ENCODE peak calls at places on chromosome 22, in five cellular contexts. One of them, this sample, is unnamed.

GRCh38 chr22:17581631-17582030 is 18.3 kb downstream of the SLC25A18 start:
- DNase-seq in activated CD4-positive, alpha-beta T cell treated with anti-CD3 and anti-CD28 coated beads, Interleukin-2, amount 50 U/mL, for 24 hours: no peak
- DNase-seq in A549: no peak
- DNase-seq in MM.1S: no peak
- DNase-seq in NCI-H446 treated with DMSO at 0.1 percent for 48 hours: no peak
- DNase-seq in this sample: no peak

GRCh38 chr22:49937758-49938564 is 19.5 kb downstream of the CRELD2 start:
- DNase-seq in activated CD4-positive, alpha-beta T cell treated with anti-CD3 and anti-CD28 coated beads, Interleukin-2, amount 50 U/mL, for 24 hours: no peak
- DNase-seq in A549: no peak
- DNase-seq in MM.1S: peak
- DNase-seq in NCI-H446 treated with DMSO at 0.1 percent for 48 hours: no peak
- DNase-seq in this sample: no peak

GRCh38 chr22:18050065-18050464 is 25.7 kb upstream of the MICAL3 start:
- DNase-seq in activated CD4-positive, alpha-beta T cell treated with anti-CD3 and anti-CD28 coated beads, Interleukin-2, amount 50 U/mL, for 24 hours: no peak
- DNase-seq in A549: no peak
- DNase-seq in MM.1S: no peak
- DNase-seq in NCI-H446 treated with DMSO at 0.1 percent for 48 hours: no peak
- DNase-seq in this sample: no peak

GRCh38 chr22:19812910-19813309 is 41.8 kb downstream of the GNB1L start:
- DNase-seq in activated CD4-positive, alpha-beta T cell treated with anti-CD3 and anti-CD28 coated beads, Interleukin-2, amount 50 U/mL, for 24 hours: no peak
- DNase-seq in A549: no peak
- DNase-seq in MM.1S: no peak
- DNase-seq in NCI-H446 treated with DMSO at 0.1 percent for 48 hours: no peak
- DNase-seq in this sample: no peak

GRCh38 chr22:49450521-49450920 is 377.2 kb downstream of the BRD1 start:
- DNase-seq in activated CD4-positive, alpha-beta T cell treated with anti-CD3 and anti-CD28 coated beads, Interleukin-2, amount 50 U/mL, for 24 hours: no peak
- DNase-seq in A549: no peak
- DNase-seq in MM.1S: no peak
- DNase-seq in NCI-H446 treated with DMSO at 0.1 percent for 48 hours: no peak
- DNase-seq in this sample: no peak

GRCh38 chr22:33654173-33654890 is 265.9 kb downstream of the LARGE1 start:
- DNase-seq in activated CD4-positive, alpha-beta T cell treated with anti-CD3 and anti-CD28 coated beads, Interleukin-2, amount 50 U/mL, for 24 hours: no peak
- DNase-seq in A549: no peak
- DNase-seq in MM.1S: no peak
- DNase-seq in NCI-H446 treated with DMSO at 0.1 percent for 48 hours: no peak
- DNase-seq in this sample: no peak

GRCh38 chr22:41787331-41787730 is 13.1 kb upstream of the CCDC134 start:
- DNase-seq in activated CD4-positive, alpha-beta T cell treated with anti-CD3 and anti-CD28 coated beads, Interleukin-2, amount 50 U/mL, for 24 hours: no peak
- DNase-seq in A549: no peak
- DNase-seq in MM.1S: no peak
- DNase-seq in NCI-H446 treated with DMSO at 0.1 percent for 48 hours: no peak
- DNase-seq in this sample: no peak

GRCh38 chr22:40486962-40487602 is 116.7 kb downstream of the SGSM3 start:
- DNase-seq in activated CD4-positive, alpha-beta T cell treated with anti-CD3 and anti-CD28 coated beads, Interleukin-2, amount 50 U/mL, for 24 hours: no peak
- DNase-seq in A549: no peak
- DNase-seq in MM.1S: no peak
- DNase-seq in NCI-H446 treated with DMSO at 0.1 percent for 48 hours: no peak
- DNase-seq in this sample: no peak

GRCh38 chr22:23404689-23405365 is 175.3 kb downstream of the IGLL1 start:
- DNase-seq in activated CD4-positive, alpha-beta T cell treated with anti-CD3 and anti-CD28 coated beads, Interleukin-2, amount 50 U/mL, for 24 hours: no peak
- DNase-seq in A549: no peak
- DNase-seq in MM.1S: no peak
- DNase-seq in NCI-H446 treated with DMSO at 0.1 percent for 48 hours: no peak
- DNase-seq in this sample: no peak

GRCh38 chr22:36873614-36874308 is 13.0 kb downstream of the NCF4 start:
- DNase-seq in activated CD4-positive, alpha-beta T cell treated with anti-CD3 and anti-CD28 coated beads, Interleukin-2, amount 50 U/mL, for 24 hours: no peak
- DNase-seq in A549: peak
- DNase-seq in MM.1S: peak
- DNase-seq in NCI-H446 treated with DMSO at 0.1 percent for 48 hours: peak
- DNase-seq in this sample: peak

GRCh38 chr22:19641254-19641982 is 72.9 kb upstream of the SEPTIN5 start:
- DNase-seq in activated CD4-positive, alpha-beta T cell treated with anti-CD3 and anti-CD28 coated beads, Interleukin-2, amount 50 U/mL, for 24 hours: no peak
- DNase-seq in A549: peak
- DNase-seq in MM.1S: peak
- DNase-seq in NCI-H446 treated with DMSO at 0.1 percent for 48 hours: no peak
- DNase-seq in this sample: no peak

GRCh38 chr22:46578824-46579561 is 41.2 kb upstream of the GRAMD4 start:
- DNase-seq in activated CD4-positive, alpha-beta T cell treated with anti-CD3 and anti-CD28 coated beads, Interleukin-2, amount 50 U/mL, for 24 hours: no peak
- DNase-seq in A549: no peak
- DNase-seq in MM.1S: no peak
- DNase-seq in NCI-H446 treated with DMSO at 0.1 percent for 48 hours: no peak
- DNase-seq in this sample: no peak

GRCh38 chr22:46125816-46126770 is 24.2 kb upstream of the PPARA start:
- DNase-seq in activated CD4-positive, alpha-beta T cell treated with anti-CD3 and anti-CD28 coated beads, Interleukin-2, amount 50 U/mL, for 24 hours: no peak
- DNase-seq in A549: no peak
- DNase-seq in MM.1S: no peak
- DNase-seq in NCI-H446 treated with DMSO at 0.1 percent for 48 hours: no peak
- DNase-seq in this sample: no peak

GRCh38 chr22:29587938-29588699 is 7.2 kb upstream of the NIPSNAP1 start:
- DNase-seq in activated CD4-positive, alpha-beta T cell treated with anti-CD3 and anti-CD28 coated beads, Interleukin-2, amount 50 U/mL, for 24 hours: no peak
- DNase-seq in A549: peak
- DNase-seq in MM.1S: no peak
- DNase-seq in NCI-H446 treated with DMSO at 0.1 percent for 48 hours: peak
- DNase-seq in this sample: no peak

GRCh38 chr22:27993201-27993635 is 74.2 kb upstream of the PITPNB start:
- DNase-seq in activated CD4-positive, alpha-beta T cell treated with anti-CD3 and anti-CD28 coated beads, Interleukin-2, amount 50 U/mL, for 24 hours: no peak
- DNase-seq in A549: no peak
- DNase-seq in MM.1S: no peak
- DNase-seq in NCI-H446 treated with DMSO at 0.1 percent for 48 hours: no peak
- DNase-seq in this sample: no peak

GRCh38 chr22:39724390-39724789 is 153.8 kb downstream of the CACNA1I start:
- DNase-seq in activated CD4-positive, alpha-beta T cell treated with anti-CD3 and anti-CD28 coated beads, Interleukin-2, amount 50 U/mL, for 24 hours: no peak
- DNase-seq in A549: peak
- DNase-seq in MM.1S: no peak
- DNase-seq in NCI-H446 treated with DMSO at 0.1 percent for 48 hours: no peak
- DNase-seq in this sample: peak

GRCh38 chr22:40107244-40107643 is 70.5 kb upstream of the TNRC6B start:
- DNase-seq in activated CD4-positive, alpha-beta T cell treated with anti-CD3 and anti-CD28 coated beads, Interleukin-2, amount 50 U/mL, for 24 hours: no peak
- DNase-seq in A549: no peak
- DNase-seq in MM.1S: peak
- DNase-seq in NCI-H446 treated with DMSO at 0.1 percent for 48 hours: no peak
- DNase-seq in this sample: no peak

GRCh38 chr22:27474711-27475547 is 326.6 kb downstream of the MN1 start:
- DNase-seq in activated CD4-positive, alpha-beta T cell treated with anti-CD3 and anti-CD28 coated beads, Interleukin-2, amount 50 U/mL, for 24 hours: no peak
- DNase-seq in A549: peak
- DNase-seq in MM.1S: no peak
- DNase-seq in NCI-H446 treated with DMSO at 0.1 percent for 48 hours: peak
- DNase-seq in this sample: no peak

GRCh38 chr22:34055525-34056200 is 135.4 kb upstream of the LARGE1 start:
- DNase-seq in activated CD4-positive, alpha-beta T cell treated with anti-CD3 and anti-CD28 coated beads, Interleukin-2, amount 50 U/mL, for 24 hours: no peak
- DNase-seq in A549: peak
- DNase-seq in MM.1S: peak
- DNase-seq in NCI-H446 treated with DMSO at 0.1 percent for 48 hours: no peak
- DNase-seq in this sample: peak

GRCh38 chr22:22761963-22762772 is 117.8 kb downstream of the GGTLC2 start:
- DNase-seq in activated CD4-positive, alpha-beta T cell treated with anti-CD3 and anti-CD28 coated beads, Interleukin-2, amount 50 U/mL, for 24 hours: no peak
- DNase-seq in A549: no peak
- DNase-seq in MM.1S: no peak
- DNase-seq in NCI-H446 treated with DMSO at 0.1 percent for 48 hours: no peak
- DNase-seq in this sample: no peak

GRCh38 chr22:16563555-16564520 is 28.8 kb downstream of the CCT8L2 start:
- DNase-seq in activated CD4-positive, alpha-beta T cell treated with anti-CD3 and anti-CD28 coated beads, Interleukin-2, amount 50 U/mL, for 24 hours: no peak
- DNase-seq in A549: no peak
- DNase-seq in MM.1S: no peak
- DNase-seq in NCI-H446 treated with DMSO at 0.1 percent for 48 hours: no peak
- DNase-seq in this sample: no peak

GRCh38 chr22:17272511-17272991 is 53.3 kb upstream of the ADA2 start:
- DNase-seq in activated CD4-positive, alpha-beta T cell treated with anti-CD3 and anti-CD28 coated beads, Interleukin-2, amount 50 U/mL, for 24 hours: no peak
- DNase-seq in A549: no peak
- DNase-seq in MM.1S: no peak
- DNase-seq in NCI-H446 treated with DMSO at 0.1 percent for 48 hours: no peak
- DNase-seq in this sample: no peak

GRCh38 chr22:36222887-36223450 is 16.4 kb downstream of the APOL2 start:
- DNase-seq in activated CD4-positive, alpha-beta T cell treated with anti-CD3 and anti-CD28 coated beads, Interleukin-2, amount 50 U/mL, for 24 hours: no peak
- DNase-seq in A549: no peak
- DNase-seq in MM.1S: no peak
- DNase-seq in NCI-H446 treated with DMSO at 0.1 percent for 48 hours: no peak
- DNase-seq in this sample: no peak

GRCh38 chr22:37121887-37122591 is 12.5 kb upstream of the TMPRSS6 start:
- DNase-seq in activated CD4-positive, alpha-beta T cell treated with anti-CD3 and anti-CD28 coated beads, Interleukin-2, amount 50 U/mL, for 24 hours: peak
- DNase-seq in A549: peak
- DNase-seq in MM.1S: peak
- DNase-seq in NCI-H446 treated with DMSO at 0.1 percent for 48 hours: no peak
- DNase-seq in this sample: peak

GRCh38 chr22:31891366-31892079 is 52.8 kb upstream of the YWHAH start:
- DNase-seq in activated CD4-positive, alpha-beta T cell treated with anti-CD3 and anti-CD28 coated beads, Interleukin-2, amount 50 U/mL, for 24 hours: no peak
- DNase-seq in A549: no peak
- DNase-seq in MM.1S: peak
- DNase-seq in NCI-H446 treated with DMSO at 0.1 percent for 48 hours: no peak
- DNase-seq in this sample: no peak